ENCODE peak calls at places on chromosomes 16 and 17, in eight cellular contexts. N is GM13976, I is NCI-H1092 treated with DMSO at 0.1 percent for 48 hours, B is kidney epithelial cell, S is HFFc6, Q is EL, Z is mucosa of descending colon, H is neural progenitor cell. X is an unnamed sample.

GRCh38 chr17:73591278-73592078 is 52.8 kb downstream of the SDK2 start:
- DNase-seq in N (peak; percentile 62), I (peak; percentile 44), B (no peak), S (no peak), Q (no peak), Z (no peak), H (no peak), X (no peak)

GRCh38 chr17:51154176-51154575 is 817 bp downstream of the NME1 start:
- DNase-seq in N (no peak), I (no peak), B (no peak), S (no peak), Q (peak; percentile 25), Z (no peak), H (peak; percentile 15), X (no peak)

GRCh38 chr17:73562896-73563295 is 81.3 kb downstream of the SDK2 start:
- DNase-seq in N (no peak), I (no peak), B (no peak), S (no peak), Q (no peak), Z (no peak), H (no peak), X (no peak)

GRCh38 chr16:83781-84615 is 6.0 kb downstream of the MPG start:
- DNase-seq in N (no peak), I (peak; percentile 64), B (no peak), S (no peak), Q (peak; percentile 31), Z (no peak), H (no peak), X (no peak)

GRCh38 chr17:64641499-64641898 is 20.6 kb downstream of the SMURF2 start:
- DNase-seq in N (no peak), I (no peak), B (no peak), S (peak; percentile 92), Q (peak; percentile 97), Z (no peak), H (no peak), X (peak; percentile 42)

GRCh38 chr17:42111265-42111636 is 1.3 kb downstream of the DHX58 start:
- DNase-seq in N (no peak), I (no peak), B (no peak), S (no peak), Q (no peak), Z (peak; percentile 49), H (no peak), X (no peak)

GRCh38 chr17:65495255-65496060 is 66.0 kb downstream of the AXIN2 start:
- DNase-seq in N (no peak), I (no peak), B (no peak), S (no peak), Q (no peak), Z (peak; percentile 57), H (peak; percentile 88), X (no peak)

GRCh38 chr17:81345211-81346089 is 49.8 kb upstream of the BAHCC1 start:
- DNase-seq in N (peak; percentile 91), I (peak; percentile 78), B (no peak), S (peak; percentile 93), Q (peak; percentile 90), Z (peak; percentile 93), H (peak; percentile 92), X (no peak)

X was measured in brain pericyte.